ENCODE peak calls at places on chromosomes 6 and 20, in nine cellular contexts. M is transverse colon, L is astrocyte, K is suprapubic skin, D is dorsolateral prefrontal cortex, P is uterus, V is HFF-Myc, Y is BE2C, J is GM12864. A is an unnamed sample.

GRCh38 chr20:56566621-56567020 is 33.6 kb downstream of the FAM209B start:
- DNase-seq in M (no peak), L (no peak), K (no peak), D (no peak), P (no peak), V (no peak), Y (no peak), J (no peak), A (no peak)

GRCh38 chr20:17963114-17963897 is 5.3 kb downstream of the SNX5 start:
- DNase-seq in M (no peak), L (no peak), K (no peak), D (no peak), P (no peak), V (no peak), Y (no peak), J (no peak), A (no peak)

GRCh38 chr20:61798632-61799031 is 267.0 kb downstream of the TAF4 start:
- DNase-seq in M (no peak), L (no peak), K (no peak), D (no peak), P (no peak), V (no peak), Y (no peak), J (no peak), A (no peak)

GRCh38 chr6:57432162-57432561 is 114.7 kb downstream of the PRIM2 start:
- DNase-seq in M (no peak), L (peak), K (no peak), D (no peak), P (no peak), V (no peak), Y (no peak), J (no peak), A (no peak)

GRCh38 chr6:134299236-134299635 is 18.7 kb downstream of the SGK1 start:
- DNase-seq in M (no peak), L (peak), K (no peak), D (no peak), P (no peak), V (no peak), Y (no peak), J (no peak), A (no peak)

GRCh38 chr20:31841928-31842327 is 3.5 kb downstream of the FOXS1 start:
- DNase-seq in M (no peak), L (peak), K (no peak), D (no peak), P (peak), V (no peak), Y (no peak), J (no peak), A (no peak)

GRCh38 chr6:97394160-97394748 is 111.2 kb upstream of the MMS22L start:
- DNase-seq in M (peak), L (peak), K (no peak), D (no peak), P (peak), V (peak), Y (peak), J (peak), A (peak)

GRCh38 chr6:52503853-52504777 is 72.7 kb downstream of the TRAM2 start:
- DNase-seq in M (peak), L (peak), K (peak), D (no peak), P (peak), V (no peak), Y (peak), J (no peak), A (no peak)

GRCh38 chr6:108113557-108114519 is 39.3 kb upstream of the OSTM1 start:
- DNase-seq in M (no peak), L (peak), K (no peak), D (no peak), P (no peak), V (no peak), Y (peak), J (no peak), A (peak)

GRCh38 chr20:63095718-63096654 is 89.2 kb upstream of the BHLHE23 start:
- DNase-seq in M (peak), L (no peak), K (peak), D (peak), P (peak), V (no peak), Y (peak), J (no peak), A (no peak)

GRCh38 chr20:5784735-5785134 is 34.5 kb downstream of the SHLD1 start:
- DNase-seq in M (peak), L (no peak), K (no peak), D (no peak), P (no peak), V (no peak), Y (no peak), J (no peak), A (no peak)

GRCh38 chr20:38260378-38261053 is at the start of gene KIAA1755:
- DNase-seq in M (no peak), L (no peak), K (peak), D (peak), P (peak), V (no peak), Y (no peak), J (no peak), A (no peak)

GRCh38 chr20:38256966-38257365 is 3.6 kb downstream of the KIAA1755 start:
- DNase-seq in M (no peak), L (no peak), K (peak), D (no peak), P (no peak), V (no peak), Y (no peak), J (no peak), A (no peak)

GRCh38 chr20:38261054-38261390 is 487 bp upstream of the KIAA1755 start:
- DNase-seq in M (no peak), L (no peak), K (no peak), D (no peak), P (no peak), V (no peak), Y (no peak), J (no peak), A (no peak)

GRCh38 chr20:38260025-38260377 is 534 bp downstream of the KIAA1755 start:
- DNase-seq in M (no peak), L (peak), K (peak), D (no peak), P (no peak), V (no peak), Y (no peak), J (no peak), A (no peak)

DNA sequence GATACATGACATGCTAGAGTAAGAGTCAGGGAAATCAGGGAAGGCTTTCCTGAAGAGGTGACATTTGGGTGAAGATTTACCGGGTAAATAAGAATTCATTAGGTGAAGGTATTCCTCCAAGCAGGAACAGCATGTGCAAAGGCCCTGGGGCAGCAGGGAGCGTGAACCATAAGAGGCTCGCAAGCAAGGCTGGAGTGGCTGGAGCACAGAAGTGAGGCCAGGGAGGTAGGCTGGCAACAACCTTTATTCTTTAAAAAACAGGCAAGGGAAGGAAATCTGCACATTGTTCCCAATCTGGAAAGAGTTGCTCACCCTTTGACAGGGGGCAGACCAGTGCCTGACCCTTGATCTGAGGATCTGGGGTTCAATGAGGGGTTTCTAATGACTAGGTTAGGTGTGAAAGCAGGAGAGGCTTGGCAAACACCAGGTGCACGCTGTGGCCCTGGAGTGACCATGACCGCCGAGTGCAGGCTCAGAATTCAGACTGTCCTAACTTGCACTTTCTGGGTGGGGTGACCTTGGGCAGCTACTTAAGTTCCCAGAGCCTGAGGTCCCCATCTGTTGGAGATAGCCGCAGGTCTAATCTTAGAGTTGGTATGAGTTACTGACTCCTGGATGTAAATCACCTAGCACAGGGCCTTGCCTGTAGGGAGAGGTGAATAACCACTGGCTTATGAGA is 1.9 kb downstream of the KIAA1755 start:
- DNase-seq in M (no peak), L (no peak), K (peak), D (no peak), P (no peak), V (no peak), Y (no peak), J (no peak), A (no peak)
- H3K4me3 ChIP-seq in M (no peak), L (peak), K (no peak), D (peak), P (no peak), V (no peak), Y (no peak), J (no peak), A (no peak)

GRCh38 chr6:10413850-10414765 is 766 bp downstream of the TFAP2A start:
- DNase-seq in M (no peak), L (no peak), K (no peak), D (no peak), P (no peak), V (no peak), Y (no peak), J (no peak), A (no peak)
- TF ChIP-seq CTCF in M (no peak), L (no peak), K (no peak), D (no peak), P (no peak), V (peak), Y (no peak), J (no peak), A (peak)

DNA sequence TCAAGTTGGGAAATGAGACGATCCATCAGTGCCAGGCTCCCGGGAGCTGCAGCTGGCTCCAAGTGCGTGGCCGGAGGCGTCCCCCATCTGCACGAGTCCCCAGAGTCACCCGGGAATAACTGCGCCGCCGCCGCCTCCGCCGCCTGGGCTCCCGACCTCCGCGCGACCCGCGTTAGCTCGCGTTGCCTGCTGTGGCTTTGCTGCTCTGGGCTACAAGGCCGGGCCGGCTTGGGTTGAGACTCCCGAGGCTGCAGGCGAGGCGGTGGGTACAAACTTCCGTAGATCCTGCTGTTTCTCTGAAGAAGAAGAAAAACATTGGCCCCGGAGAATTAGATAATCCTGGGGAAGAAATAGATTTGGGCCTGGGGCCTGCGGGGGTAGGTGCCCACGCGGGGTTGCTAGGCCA is 7.4 kb upstream of the LAMP5 start:
- DNase-seq in M (no peak), L (no peak), K (no peak), D (no peak), P (no peak), V (no peak), Y (no peak), J (no peak), A (no peak)
- H3K4me3 ChIP-seq in M (no peak), L (no peak), K (peak), D (peak), P (no peak), V (no peak), Y (no peak), J (no peak), A (no peak)

GRCh38 chr20:34706912-34707784 is 3.0 kb downstream of the TP53INP2 start:
- DNase-seq in M (no peak), L (no peak), K (no peak), D (no peak), P (no peak), V (no peak), Y (no peak), J (no peak), A (no peak)

GRCh38 chr20:34706022-34706875 is 2.1 kb downstream of the TP53INP2 start:
- DNase-seq in M (no peak), L (no peak), K (no peak), D (no peak), P (no peak), V (no peak), Y (no peak), J (no peak), A (no peak)

GRCh38 chr20:34704177-34705007 is at the start of gene TP53INP2:
- DNase-seq in M (peak), L (peak), K (peak), D (peak), P (peak), V (peak), Y (peak), J (peak), A (peak)

GRCh38 chr20:34705008-34705382 is 851 bp downstream of the TP53INP2 start:
- DNase-seq in M (no peak), L (no peak), K (no peak), D (no peak), P (no peak), V (no peak), Y (no peak), J (no peak), A (no peak)

DNA sequence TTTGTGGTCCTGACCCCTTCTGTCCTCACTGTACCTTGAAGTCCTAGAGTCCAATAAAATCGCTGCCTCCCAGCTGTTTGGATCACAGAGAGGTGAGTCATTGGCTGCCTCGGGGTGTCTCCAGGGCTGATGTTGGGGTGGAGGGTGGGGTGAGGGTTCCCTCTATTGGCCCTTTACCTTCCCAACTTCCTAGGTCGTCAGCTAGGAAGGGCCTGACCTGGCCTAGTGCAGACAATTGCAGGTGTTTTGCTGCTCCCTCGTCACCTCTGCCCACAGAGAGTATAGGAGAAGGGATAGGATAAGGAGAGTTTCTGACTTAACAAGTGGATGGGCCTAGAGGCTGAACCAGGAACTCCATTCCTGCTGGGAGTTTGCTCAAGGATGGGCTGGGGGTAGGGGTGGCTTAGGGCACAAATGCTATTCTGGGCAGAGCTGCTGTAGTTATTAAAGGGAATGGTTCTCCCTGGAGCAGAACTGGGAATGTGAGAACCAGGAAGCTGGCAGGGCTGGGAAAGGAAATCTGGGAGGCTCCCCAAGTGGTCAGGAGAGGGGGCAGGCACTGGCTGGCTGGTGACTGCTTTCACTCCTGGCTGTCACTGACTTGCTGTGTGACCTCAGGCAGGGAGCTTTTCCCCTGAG is 1.4 kb downstream of the TP53INP2 start:
- DNase-seq in M (peak), L (no peak), K (no peak), D (no peak), P (no peak), V (no peak), Y (no peak), J (no peak), A (no peak)
- TF ChIP-seq CTCF in M (peak), L (no peak), K (no peak), D (no peak), P (no peak), V (no peak), Y (no peak), J (peak), A (peak)

GRCh38 chr6:99514089-99514488 is 1.1 kb downstream of the USP45 start:
- DNase-seq in M (no peak), L (no peak), K (no peak), D (no peak), P (no peak), V (no peak), Y (no peak), J (no peak), A (no peak)
- H3K4me3 ChIP-seq in M (peak), L (peak), K (peak), D (peak), P (no peak), V (peak), Y (peak), J (peak), A (peak)

GRCh38 chr6:6366778-6367177 is 46.3 kb upstream of the F13A1 start:
- DNase-seq in M (no peak), L (no peak), K (no peak), D (no peak), P (no peak), V (no peak), Y (no peak), J (no peak), A (no peak)
- TF ChIP-seq CTCF in M (no peak), L (no peak), K (no peak), D (no peak), P (no peak), V (no peak), Y (no peak), J (no peak), A (no peak)

DNA sequence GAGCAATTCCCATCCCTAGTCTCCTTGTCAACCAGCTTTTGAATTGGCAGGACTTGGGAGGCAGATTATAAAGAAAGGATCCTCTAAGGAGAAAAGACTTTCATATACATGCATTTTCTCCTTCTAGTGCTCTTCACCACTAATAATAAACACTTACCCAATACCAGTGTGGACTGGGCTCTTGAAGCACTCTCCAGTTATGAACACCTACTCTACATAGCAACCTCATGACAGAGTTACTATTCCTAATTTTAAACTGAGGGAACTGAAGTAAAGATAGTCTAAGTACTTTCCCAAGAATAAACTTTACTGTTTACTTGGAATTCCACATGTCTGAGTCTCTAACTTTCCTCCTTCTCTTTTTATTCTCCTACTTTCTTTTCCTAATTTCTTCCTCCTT is 4.8 kb downstream of the COL9A1 start:
- DNase-seq in M (no peak), L (no peak), K (no peak), D (no peak), P (no peak), V (no peak), Y (no peak), J (no peak), A (no peak)
- H3K4me3 ChIP-seq in M (no peak), L (no peak), K (no peak), D (no peak), P (no peak), V (no peak), Y (no peak), J (no peak), A (no peak)

GRCh38 chr6:36139431-36139830 is 9.1 kb downstream of the MAPK13 start:
- DNase-seq in M (no peak), L (no peak), K (no peak), D (peak), P (no peak), V (no peak), Y (peak), J (no peak), A (no peak)
- TF ChIP-seq CTCF in M (no peak), L (no peak), K (no peak), D (peak), P (no peak), V (peak), Y (peak), J (peak), A (peak)

GRCh38 chr6:84762941-84763396 is 1.4 kb downstream of the TBX18 start:
- DNase-seq in M (no peak), L (no peak), K (peak), D (no peak), P (no peak), V (no peak), Y (peak), J (no peak), A (no peak)
- H3K4me3 ChIP-seq in M (peak), L (peak), K (peak), D (peak), P (peak), V (peak), Y (peak), J (no peak), A (no peak)

GRCh38 chr6:136290406-136291010 is 862 bp upstream of the BCLAF1 start:
- DNase-seq in M (peak), L (peak), K (peak), D (peak), P (peak), V (peak), Y (peak), J (no peak), A (peak)
- TF ChIP-seq CTCF in M (no peak), L (no peak), K (no peak), D (no peak), P (no peak), V (no peak), Y (no peak), J (no peak), A (no peak)